ENCODE peak calls at places on chromosomes 12 and 14, in eight cellular contexts. Q, B, H, M, G, C, Z and R are unnamed samples.

GRCh38 chr12:99600388-99600787 is 47.2 kb upstream of the GARIN6 start:
- DNase-seq in Q (no peak), B (no peak), H (no peak), M (no peak), G (no peak), C (no peak), Z (no peak), R (no peak)

GRCh38 chr12:79818856-79819255 is 116.0 kb downstream of the PPP1R12A start:
- DNase-seq in Q (no peak), B (no peak), H (no peak), M (no peak), G (no peak), C (no peak), Z (no peak), R (no peak)

GRCh38 chr12:122243965-122244364 is 18.1 kb upstream of the DIABLO start:
- DNase-seq in Q (no peak), B (no peak), H (peak), M (no peak), G (no peak), C (no peak), Z (no peak), R (no peak)

GRCh38 chr12:88127855-88128254 is 14.0 kb downstream of the CEP290 start:
- DNase-seq in Q (no peak), B (no peak), H (no peak), M (no peak), G (no peak), C (no peak), Z (no peak), R (no peak)

GRCh38 chr14:33460119-33460518 is 490.8 kb downstream of the EGLN3 start:
- DNase-seq in Q (no peak), B (no peak), H (no peak), M (no peak), G (no peak), C (no peak), Z (no peak), R (no peak)

GRCh38 chr14:64958743-64959142 is 13.4 kb downstream of the RAB15 start:
- DNase-seq in Q (no peak), B (no peak), H (no peak), M (no peak), G (no peak), C (no peak), Z (no peak), R (no peak)

GRCh38 chr14:103884854-103885253 is 37.5 kb upstream of the PPP1R13B start:
- DNase-seq in Q (no peak), B (no peak), H (no peak), M (no peak), G (no peak), C (no peak), Z (no peak), R (no peak)

GRCh38 chr12:75953312-75953906 is 78.2 kb downstream of the PHLDA1 start:
- DNase-seq in Q (peak), B (no peak), H (no peak), M (peak), G (peak), C (no peak), Z (no peak), R (peak)

GRCh38 chr12:70049596-70050360 is 193.5 kb upstream of the CNOT2 start:
- DNase-seq in Q (no peak), B (no peak), H (peak), M (no peak), G (peak), C (no peak), Z (peak), R (no peak)

GRCh38 chr12:76260390-76260748 is 87.8 kb downstream of the BBS10 start:
- DNase-seq in Q (peak), B (no peak), H (no peak), M (no peak), G (no peak), C (no peak), Z (no peak), R (peak)

GRCh38 chr14:99728981-99729451 is 44.9 kb downstream of the CYP46A1 start:
- DNase-seq in Q (no peak), B (no peak), H (no peak), M (no peak), G (no peak), C (no peak), Z (no peak), R (no peak)

GRCh38 chr12:27906658-27907473 is 65.7 kb downstream of the PTHLH start:
- DNase-seq in Q (no peak), B (no peak), H (no peak), M (no peak), G (peak), C (peak), Z (peak), R (peak)

GRCh38 chr14:35819591-35820540 is 6.3 kb upstream of the BRMS1L start:
- DNase-seq in Q (no peak), B (no peak), H (no peak), M (no peak), G (no peak), C (no peak), Z (no peak), R (no peak)

GRCh38 chr14:21192875-21193535 is 37.1 kb upstream of the OR5AU1 start:
- DNase-seq in Q (no peak), B (no peak), H (no peak), M (no peak), G (no peak), C (no peak), Z (no peak), R (no peak)

GRCh38 chr12:65335021-65335714 is 56.7 kb downstream of the MSRB3 start:
- DNase-seq in Q (peak), B (no peak), H (no peak), M (no peak), G (no peak), C (peak), Z (peak), R (peak)

GRCh38 chr14:99921431-99921830 is 128.2 kb downstream of the EML1 start:
- DNase-seq in Q (no peak), B (no peak), H (no peak), M (no peak), G (no peak), C (no peak), Z (no peak), R (no peak)

GRCh38 chr12:116248433-116248832 is 29.1 kb downstream of the MED13L start:
- DNase-seq in Q (no peak), B (no peak), H (no peak), M (no peak), G (no peak), C (no peak), Z (no peak), R (no peak)

GRCh38 chr12:77214136-77214535 is 148.8 kb upstream of the E2F7 start:
- DNase-seq in Q (no peak), B (no peak), H (no peak), M (no peak), G (no peak), C (no peak), Z (no peak), R (peak)

GRCh38 chr14:104117341-104118005 is 20.9 kb upstream of the KIF26A start:
- DNase-seq in Q (no peak), B (no peak), H (no peak), M (no peak), G (no peak), C (no peak), Z (no peak), R (no peak)

GRCh38 chr14:103007555-103007954 is 49.8 kb downstream of the CDC42BPB start:
- DNase-seq in Q (no peak), B (no peak), H (no peak), M (peak), G (no peak), C (no peak), Z (no peak), R (no peak)

GRCh38 chr12:7120166-7120565 is 8.5 kb downstream of the RBP5 start:
- DNase-seq in Q (no peak), B (no peak), H (no peak), M (no peak), G (no peak), C (no peak), Z (no peak), R (no peak)

GRCh38 chr14:105989746-105990302 is 463.4 kb downstream of the TMEM121 start:
- DNase-seq in Q (peak), B (no peak), H (peak), M (no peak), G (no peak), C (no peak), Z (no peak), R (no peak)

GRCh38 chr12:57764662-57765002 is 2.2 kb downstream of the CYP27B1 start:
- DNase-seq in Q (peak), B (no peak), H (no peak), M (no peak), G (no peak), C (no peak), Z (peak), R (no peak)